ENCODE peak calls at places on chromosomes 16 and 17, in seven cellular contexts. One of them, this sample, is unnamed.

GRCh38 chr17:73952498-73953205 is 250.8 kb upstream of the RPL38 start:
- DNase-seq in posterior vena cava: no peak
- DNase-seq in left ventricle myocardium inferior: peak; percentile 40
- DNase-seq in NCI-H774: peak; percentile 55
- DNase-seq in esophagus squamous epithelium: no peak
- DNase-seq in HFF-Myc: no peak
- DNase-seq in activated CD4-positive, CD25-positive, alpha-beta regulatory T cell treated with anti-CD3 and anti-CD28 coated beads, Interleukin-2, amount 50 U/mL, for 16 hours: no peak
- DNase-seq in this sample: no peak

GRCh38 chr17:74192950-74193781 is 10.3 kb upstream of the RPL38 start:
- DNase-seq in left ventricle myocardium inferior: peak; percentile 48
- DNase-seq in activated CD4-positive, CD25-positive, alpha-beta regulatory T cell treated with anti-CD3 and anti-CD28 coated beads, Interleukin-2, amount 50 U/mL, for 16 hours: no peak
- DNase-seq in NCI-H774: peak; percentile 86
- DNase-seq in posterior vena cava: peak; percentile 87
- DNase-seq in HFF-Myc: no peak
- DNase-seq in esophagus squamous epithelium: no peak
- DNase-seq in this sample: peak; percentile 45

GRCh38 chr16:55326261-55326802 is 2.3 kb downstream of the IRX6 start:
- DNase-seq in left ventricle myocardium inferior: no peak
- DNase-seq in posterior vena cava: no peak
- DNase-seq in NCI-H774: no peak
- DNase-seq in activated CD4-positive, CD25-positive, alpha-beta regulatory T cell treated with anti-CD3 and anti-CD28 coated beads, Interleukin-2, amount 50 U/mL, for 16 hours: no peak
- DNase-seq in HFF-Myc: no peak
- DNase-seq in esophagus squamous epithelium: no peak
- DNase-seq in this sample: no peak

GRCh38 chr17:67546578-67547527 is 169.8 kb downstream of the PITPNC1 start:
- DNase-seq in esophagus squamous epithelium: no peak
- DNase-seq in posterior vena cava: peak; percentile 87
- DNase-seq in NCI-H774: no peak
- DNase-seq in HFF-Myc: no peak
- DNase-seq in left ventricle myocardium inferior: peak; percentile 60
- DNase-seq in activated CD4-positive, CD25-positive, alpha-beta regulatory T cell treated with anti-CD3 and anti-CD28 coated beads, Interleukin-2, amount 50 U/mL, for 16 hours: no peak
- DNase-seq in this sample: no peak

GRCh38 chr16:72621651-72622050 is 426.3 kb downstream of the ZFHX3 start:
- DNase-seq in activated CD4-positive, CD25-positive, alpha-beta regulatory T cell treated with anti-CD3 and anti-CD28 coated beads, Interleukin-2, amount 50 U/mL, for 16 hours: no peak
- DNase-seq in left ventricle myocardium inferior: no peak
- DNase-seq in posterior vena cava: no peak
- DNase-seq in esophagus squamous epithelium: no peak
- DNase-seq in HFF-Myc: no peak
- DNase-seq in NCI-H774: no peak
- DNase-seq in this sample: no peak

GRCh38 chr17:64354824-64355535 is 35.7 kb downstream of the PECAM1 start:
- DNase-seq in esophagus squamous epithelium: no peak
- DNase-seq in NCI-H774: no peak
- DNase-seq in posterior vena cava: peak; percentile 71
- DNase-seq in HFF-Myc: no peak
- DNase-seq in left ventricle myocardium inferior: no peak
- DNase-seq in activated CD4-positive, CD25-positive, alpha-beta regulatory T cell treated with anti-CD3 and anti-CD28 coated beads, Interleukin-2, amount 50 U/mL, for 16 hours: no peak
- DNase-seq in this sample: no peak

GRCh38 chr17:14016858-14017257 is 52.4 kb upstream of the COX10 start:
- DNase-seq in posterior vena cava: no peak
- DNase-seq in HFF-Myc: no peak
- DNase-seq in activated CD4-positive, CD25-positive, alpha-beta regulatory T cell treated with anti-CD3 and anti-CD28 coated beads, Interleukin-2, amount 50 U/mL, for 16 hours: no peak
- DNase-seq in esophagus squamous epithelium: no peak
- DNase-seq in left ventricle myocardium inferior: no peak
- DNase-seq in NCI-H774: no peak
- DNase-seq in this sample: no peak

GRCh38 chr16:66459878-66460277 is 32.8 kb downstream of the BEAN1 start:
- DNase-seq in left ventricle myocardium inferior: no peak
- DNase-seq in activated CD4-positive, CD25-positive, alpha-beta regulatory T cell treated with anti-CD3 and anti-CD28 coated beads, Interleukin-2, amount 50 U/mL, for 16 hours: no peak
- DNase-seq in esophagus squamous epithelium: no peak
- DNase-seq in posterior vena cava: no peak
- DNase-seq in NCI-H774: no peak
- DNase-seq in HFF-Myc: no peak
- DNase-seq in this sample: no peak

GRCh38 chr16:10729649-10730048 is 14.0 kb upstream of the NUBP1 start:
- DNase-seq in left ventricle myocardium inferior: no peak
- DNase-seq in esophagus squamous epithelium: no peak
- DNase-seq in HFF-Myc: peak; percentile 21
- DNase-seq in activated CD4-positive, CD25-positive, alpha-beta regulatory T cell treated with anti-CD3 and anti-CD28 coated beads, Interleukin-2, amount 50 U/mL, for 16 hours: no peak
- DNase-seq in NCI-H774: no peak
- DNase-seq in posterior vena cava: peak; percentile 78
- DNase-seq in this sample: peak; percentile 76

GRCh38 chr16:83803811-83804210 is 4.0 kb upstream of the HSBP1 start:
- DNase-seq in NCI-H774: no peak
- DNase-seq in activated CD4-positive, CD25-positive, alpha-beta regulatory T cell treated with anti-CD3 and anti-CD28 coated beads, Interleukin-2, amount 50 U/mL, for 16 hours: no peak
- DNase-seq in posterior vena cava: no peak
- DNase-seq in esophagus squamous epithelium: no peak
- DNase-seq in left ventricle myocardium inferior: no peak
- DNase-seq in HFF-Myc: no peak
- DNase-seq in this sample: no peak

GRCh38 chr16:877242-878065 is 76.9 kb upstream of the GNG13 start:
- DNase-seq in posterior vena cava: no peak
- DNase-seq in esophagus squamous epithelium: no peak
- DNase-seq in NCI-H774: no peak
- DNase-seq in activated CD4-positive, CD25-positive, alpha-beta regulatory T cell treated with anti-CD3 and anti-CD28 coated beads, Interleukin-2, amount 50 U/mL, for 16 hours: no peak
- DNase-seq in HFF-Myc: no peak
- DNase-seq in left ventricle myocardium inferior: no peak
- DNase-seq in this sample: no peak

GRCh38 chr17:79919164-79919585 is 79.9 kb upstream of the CBX4 start:
- DNase-seq in left ventricle myocardium inferior: peak; percentile 89
- DNase-seq in activated CD4-positive, CD25-positive, alpha-beta regulatory T cell treated with anti-CD3 and anti-CD28 coated beads, Interleukin-2, amount 50 U/mL, for 16 hours: no peak
- DNase-seq in HFF-Myc: no peak
- DNase-seq in posterior vena cava: no peak
- DNase-seq in NCI-H774: peak; percentile 61
- DNase-seq in esophagus squamous epithelium: no peak
- DNase-seq in this sample: peak; percentile 93

GRCh38 chr16:50366126-50366525 is 2.7 kb downstream of the BRD7 start:
- DNase-seq in activated CD4-positive, CD25-positive, alpha-beta regulatory T cell treated with anti-CD3 and anti-CD28 coated beads, Interleukin-2, amount 50 U/mL, for 16 hours: no peak
- DNase-seq in HFF-Myc: no peak
- DNase-seq in esophagus squamous epithelium: no peak
- DNase-seq in NCI-H774: no peak
- DNase-seq in left ventricle myocardium inferior: no peak
- DNase-seq in posterior vena cava: no peak
- DNase-seq in this sample: no peak

GRCh38 chr16:20904507-20905079 is 4.0 kb downstream of the LYRM1 start:
- DNase-seq in esophagus squamous epithelium: no peak
- DNase-seq in left ventricle myocardium inferior: no peak
- DNase-seq in HFF-Myc: no peak
- DNase-seq in NCI-H774: no peak
- DNase-seq in posterior vena cava: no peak
- DNase-seq in activated CD4-positive, CD25-positive, alpha-beta regulatory T cell treated with anti-CD3 and anti-CD28 coated beads, Interleukin-2, amount 50 U/mL, for 16 hours: no peak
- DNase-seq in this sample: no peak

GRCh38 chr16:84617068-84617630 is 729 bp downstream of the COTL1 start:
- DNase-seq in left ventricle myocardium inferior: no peak
- DNase-seq in NCI-H774: no peak
- DNase-seq in posterior vena cava: no peak
- DNase-seq in activated CD4-positive, CD25-positive, alpha-beta regulatory T cell treated with anti-CD3 and anti-CD28 coated beads, Interleukin-2, amount 50 U/mL, for 16 hours: no peak
- DNase-seq in HFF-Myc: no peak
- DNase-seq in esophagus squamous epithelium: no peak
- DNase-seq in this sample: no peak

GRCh38 chr16:60655514-60656153 is 1380.6 kb downstream of the CDH8 start:
- DNase-seq in posterior vena cava: no peak
- DNase-seq in esophagus squamous epithelium: no peak
- DNase-seq in left ventricle myocardium inferior: no peak
- DNase-seq in HFF-Myc: no peak
- DNase-seq in activated CD4-positive, CD25-positive, alpha-beta regulatory T cell treated with anti-CD3 and anti-CD28 coated beads, Interleukin-2, amount 50 U/mL, for 16 hours: no peak
- DNase-seq in NCI-H774: no peak
- DNase-seq in this sample: no peak

GRCh38 chr16:31206776-31207175 is 4.2 kb upstream of the PYCARD start:
- DNase-seq in NCI-H774: no peak
- DNase-seq in posterior vena cava: peak; percentile 49
- DNase-seq in HFF-Myc: no peak
- DNase-seq in esophagus squamous epithelium: no peak
- DNase-seq in left ventricle myocardium inferior: no peak
- DNase-seq in activated CD4-positive, CD25-positive, alpha-beta regulatory T cell treated with anti-CD3 and anti-CD28 coated beads, Interleukin-2, amount 50 U/mL, for 16 hours: no peak
- DNase-seq in this sample: no peak

GRCh38 chr17:17523001-17523713 is 27.0 kb upstream of the RASD1 start:
- DNase-seq in activated CD4-positive, CD25-positive, alpha-beta regulatory T cell treated with anti-CD3 and anti-CD28 coated beads, Interleukin-2, amount 50 U/mL, for 16 hours: no peak
- DNase-seq in HFF-Myc: no peak
- DNase-seq in left ventricle myocardium inferior: no peak
- DNase-seq in posterior vena cava: no peak
- DNase-seq in esophagus squamous epithelium: no peak
- DNase-seq in NCI-H774: no peak
- DNase-seq in this sample: no peak

GRCh38 chr16:79439866-79440265 is 160.7 kb downstream of the MAF start:
- DNase-seq in activated CD4-positive, CD25-positive, alpha-beta regulatory T cell treated with anti-CD3 and anti-CD28 coated beads, Interleukin-2, amount 50 U/mL, for 16 hours: no peak
- DNase-seq in left ventricle myocardium inferior: no peak
- DNase-seq in esophagus squamous epithelium: no peak
- DNase-seq in HFF-Myc: no peak
- DNase-seq in NCI-H774: no peak
- DNase-seq in posterior vena cava: no peak
- DNase-seq in this sample: no peak

GRCh38 chr16:4656221-4656620 is 31.6 kb downstream of the MGRN1 start:
- DNase-seq in esophagus squamous epithelium: no peak
- DNase-seq in HFF-Myc: no peak
- DNase-seq in NCI-H774: no peak
- DNase-seq in posterior vena cava: no peak
- DNase-seq in left ventricle myocardium inferior: no peak
- DNase-seq in activated CD4-positive, CD25-positive, alpha-beta regulatory T cell treated with anti-CD3 and anti-CD28 coated beads, Interleukin-2, amount 50 U/mL, for 16 hours: no peak
- DNase-seq in this sample: no peak

GRCh38 chr17:59851431-59852375 is 41.0 kb downstream of the TUBD1 start:
- DNase-seq in left ventricle myocardium inferior: no peak
- DNase-seq in activated CD4-positive, CD25-positive, alpha-beta regulatory T cell treated with anti-CD3 and anti-CD28 coated beads, Interleukin-2, amount 50 U/mL, for 16 hours: no peak
- DNase-seq in NCI-H774: no peak
- DNase-seq in esophagus squamous epithelium: no peak
- DNase-seq in HFF-Myc: peak; percentile 86
- DNase-seq in posterior vena cava: no peak
- DNase-seq in this sample: no peak

GRCh38 chr17:39666601-39667261 is 1.5 kb upstream of the PNMT start:
- DNase-seq in esophagus squamous epithelium: no peak
- DNase-seq in posterior vena cava: no peak
- DNase-seq in activated CD4-positive, CD25-positive, alpha-beta regulatory T cell treated with anti-CD3 and anti-CD28 coated beads, Interleukin-2, amount 50 U/mL, for 16 hours: no peak
- DNase-seq in left ventricle myocardium inferior: peak; percentile 85
- DNase-seq in NCI-H774: no peak
- DNase-seq in HFF-Myc: no peak
- DNase-seq in this sample: peak; percentile 94

GRCh38 chr16:49348408-49349176 is 25.0 kb upstream of the C16orf78 start:
- DNase-seq in NCI-H774: no peak
- DNase-seq in HFF-Myc: no peak
- DNase-seq in posterior vena cava: no peak
- DNase-seq in activated CD4-positive, CD25-positive, alpha-beta regulatory T cell treated with anti-CD3 and anti-CD28 coated beads, Interleukin-2, amount 50 U/mL, for 16 hours: no peak
- DNase-seq in esophagus squamous epithelium: no peak
- DNase-seq in left ventricle myocardium inferior: no peak
- DNase-seq in this sample: no peak

GRCh38 chr16:80580109-80580832 is 39.5 kb downstream of the DYNLRB2 start:
- DNase-seq in esophagus squamous epithelium: no peak
- DNase-seq in left ventricle myocardium inferior: no peak
- DNase-seq in posterior vena cava: no peak
- DNase-seq in HFF-Myc: no peak
- DNase-seq in NCI-H774: no peak
- DNase-seq in activated CD4-positive, CD25-positive, alpha-beta regulatory T cell treated with anti-CD3 and anti-CD28 coated beads, Interleukin-2, amount 50 U/mL, for 16 hours: peak; percentile 45
- DNase-seq in this sample: no peak

GRCh38 chr16:69338557-69339288 is 641 bp downstream of the COG8 start:
- DNase-seq in posterior vena cava: peak; percentile 49
- DNase-seq in NCI-H774: no peak
- DNase-seq in HFF-Myc: no peak
- DNase-seq in left ventricle myocardium inferior: no peak
- DNase-seq in esophagus squamous epithelium: no peak
- DNase-seq in activated CD4-positive, CD25-positive, alpha-beta regulatory T cell treated with anti-CD3 and anti-CD28 coated beads, Interleukin-2, amount 50 U/mL, for 16 hours: no peak
- DNase-seq in this sample: no peak

This sample was measured in gastrocnemius medialis.